ENCODE peak calls at places on chromosomes 6 and 20, in seven cellular contexts. One of them, this sample, is unnamed.

GRCh38 chr20:957544-957943 is 41.4 kb upstream of the ANGPT4 start:
- DNase-seq in brain microvascular endothelial cell: peak
- DNase-seq in AG04450: no peak
- DNase-seq in GM06990: no peak
- DNase-seq in breast epithelium: no peak
- DNase-seq in AG10803: no peak
- DNase-seq in naive thymus-derived CD4-positive, alpha-beta T cell: no peak
- DNase-seq in this sample: no peak

GRCh38 chr6:51526049-51526448 is 561.4 kb downstream of the PKHD1 start:
- DNase-seq in breast epithelium: no peak
- DNase-seq in brain microvascular endothelial cell: no peak
- DNase-seq in naive thymus-derived CD4-positive, alpha-beta T cell: no peak
- DNase-seq in GM06990: no peak
- DNase-seq in AG04450: no peak
- DNase-seq in AG10803: no peak
- DNase-seq in this sample: no peak

GRCh38 chr6:138673317-138674014 is 100.1 kb upstream of the CCDC28A start:
- DNase-seq in breast epithelium: no peak
- DNase-seq in AG10803: no peak
- DNase-seq in brain microvascular endothelial cell: no peak
- DNase-seq in naive thymus-derived CD4-positive, alpha-beta T cell: no peak
- DNase-seq in AG04450: no peak
- DNase-seq in GM06990: no peak
- DNase-seq in this sample: no peak

GRCh38 chr6:83872386-83873118 is 13.1 kb downstream of the CYB5R4 start:
- DNase-seq in GM06990: no peak
- DNase-seq in AG04450: no peak
- DNase-seq in AG10803: peak
- DNase-seq in brain microvascular endothelial cell: no peak
- DNase-seq in breast epithelium: no peak
- DNase-seq in naive thymus-derived CD4-positive, alpha-beta T cell: no peak
- DNase-seq in this sample: no peak

GRCh38 chr6:72272958-72273357 is 348.9 kb upstream of the KCNQ5 start:
- DNase-seq in AG04450: peak
- DNase-seq in brain microvascular endothelial cell: peak
- DNase-seq in naive thymus-derived CD4-positive, alpha-beta T cell: no peak
- DNase-seq in GM06990: no peak
- DNase-seq in breast epithelium: no peak
- DNase-seq in AG10803: peak
- DNase-seq in this sample: no peak

GRCh38 chr6:158283304-158284005 is 28.8 kb upstream of the TULP4 start:
- DNase-seq in breast epithelium: no peak
- DNase-seq in naive thymus-derived CD4-positive, alpha-beta T cell: peak
- DNase-seq in GM06990: no peak
- DNase-seq in brain microvascular endothelial cell: peak
- DNase-seq in AG10803: peak
- DNase-seq in AG04450: no peak
- DNase-seq in this sample: peak

GRCh38 chr6:43911625-43912577 is 141.9 kb downstream of the VEGFA start:
- DNase-seq in AG04450: no peak
- DNase-seq in GM06990: no peak
- DNase-seq in naive thymus-derived CD4-positive, alpha-beta T cell: no peak
- DNase-seq in breast epithelium: no peak
- DNase-seq in AG10803: no peak
- DNase-seq in brain microvascular endothelial cell: no peak
- DNase-seq in this sample: no peak

GRCh38 chr6:21922086-21922485 is 328.5 kb downstream of the SOX4 start:
- DNase-seq in AG04450: no peak
- DNase-seq in AG10803: peak
- DNase-seq in brain microvascular endothelial cell: no peak
- DNase-seq in breast epithelium: no peak
- DNase-seq in naive thymus-derived CD4-positive, alpha-beta T cell: no peak
- DNase-seq in GM06990: no peak
- DNase-seq in this sample: no peak

GRCh38 chr6:148761532-148761951 is 14.7 kb downstream of the UST start:
- DNase-seq in breast epithelium: no peak
- DNase-seq in naive thymus-derived CD4-positive, alpha-beta T cell: peak
- DNase-seq in AG04450: no peak
- DNase-seq in brain microvascular endothelial cell: peak
- DNase-seq in AG10803: peak
- DNase-seq in GM06990: peak
- DNase-seq in this sample: no peak

GRCh38 chr20:54680872-54681297 is 205.5 kb downstream of the DOK5 start:
- DNase-seq in AG04450: no peak
- DNase-seq in breast epithelium: no peak
- DNase-seq in AG10803: peak
- DNase-seq in naive thymus-derived CD4-positive, alpha-beta T cell: peak
- DNase-seq in GM06990: no peak
- DNase-seq in brain microvascular endothelial cell: peak
- DNase-seq in this sample: peak

GRCh38 chr6:151448623-151449022 is 3.3 kb downstream of the RMND1 start:
- DNase-seq in GM06990: no peak
- DNase-seq in naive thymus-derived CD4-positive, alpha-beta T cell: no peak
- DNase-seq in brain microvascular endothelial cell: no peak
- DNase-seq in AG10803: no peak
- DNase-seq in AG04450: no peak
- DNase-seq in breast epithelium: no peak
- DNase-seq in this sample: no peak

GRCh38 chr6:27890351-27891299 is 21.6 kb downstream of the OR2B2 start:
- DNase-seq in AG10803: peak
- DNase-seq in brain microvascular endothelial cell: peak
- DNase-seq in breast epithelium: peak
- DNase-seq in GM06990: peak
- DNase-seq in AG04450: peak
- DNase-seq in naive thymus-derived CD4-positive, alpha-beta T cell: peak
- DNase-seq in this sample: peak
- H3K4me3 ChIP-seq in AG10803: peak
- H3K4me3 ChIP-seq in brain microvascular endothelial cell: peak
- H3K4me3 ChIP-seq in breast epithelium: peak
- H3K4me3 ChIP-seq in GM06990: peak
- H3K4me3 ChIP-seq in AG04450: peak
- H3K4me3 ChIP-seq in naive thymus-derived CD4-positive, alpha-beta T cell: peak
- H3K4me3 ChIP-seq in this sample: peak

GRCh38 chr20:58329711-58330110 is 20.2 kb downstream of the RAB22A start:
- DNase-seq in naive thymus-derived CD4-positive, alpha-beta T cell: no peak
- DNase-seq in AG04450: no peak
- DNase-seq in GM06990: no peak
- DNase-seq in AG10803: no peak
- DNase-seq in breast epithelium: no peak
- DNase-seq in brain microvascular endothelial cell: no peak
- DNase-seq in this sample: no peak

GRCh38 chr20:58328836-58329235 is 19.3 kb downstream of the RAB22A start:
- DNase-seq in naive thymus-derived CD4-positive, alpha-beta T cell: no peak
- DNase-seq in AG10803: no peak
- DNase-seq in breast epithelium: no peak
- DNase-seq in AG04450: no peak
- DNase-seq in GM06990: no peak
- DNase-seq in brain microvascular endothelial cell: no peak
- DNase-seq in this sample: no peak

GRCh38 chr20:58330229-58330628 is 20.7 kb downstream of the RAB22A start:
- DNase-seq in AG04450: no peak
- DNase-seq in GM06990: no peak
- DNase-seq in AG10803: no peak
- DNase-seq in naive thymus-derived CD4-positive, alpha-beta T cell: no peak
- DNase-seq in breast epithelium: no peak
- DNase-seq in brain microvascular endothelial cell: no peak
- DNase-seq in this sample: no peak

GRCh38 chr20:58331961-58332551 is 22.5 kb downstream of the RAB22A start:
- DNase-seq in breast epithelium: no peak
- DNase-seq in AG04450: no peak
- DNase-seq in GM06990: no peak
- DNase-seq in brain microvascular endothelial cell: no peak
- DNase-seq in naive thymus-derived CD4-positive, alpha-beta T cell: no peak
- DNase-seq in AG10803: no peak
- DNase-seq in this sample: no peak

GRCh38 chr20:58330692-58331091 is 21.2 kb downstream of the RAB22A start:
- DNase-seq in naive thymus-derived CD4-positive, alpha-beta T cell: no peak
- DNase-seq in brain microvascular endothelial cell: no peak
- DNase-seq in AG04450: no peak
- DNase-seq in GM06990: no peak
- DNase-seq in AG10803: peak
- DNase-seq in breast epithelium: no peak
- DNase-seq in this sample: no peak
- H3K4me3 ChIP-seq in naive thymus-derived CD4-positive, alpha-beta T cell: no peak
- H3K4me3 ChIP-seq in brain microvascular endothelial cell: no peak
- H3K4me3 ChIP-seq in AG04450: no peak
- H3K4me3 ChIP-seq in GM06990: no peak
- H3K4me3 ChIP-seq in AG10803: no peak
- H3K4me3 ChIP-seq in breast epithelium: no peak
- H3K4me3 ChIP-seq in this sample: no peak

GRCh38 chr6:16712250-16712930 is 48.9 kb downstream of the ATXN1 start:
- DNase-seq in AG04450: no peak
- DNase-seq in breast epithelium: no peak
- DNase-seq in AG10803: no peak
- DNase-seq in naive thymus-derived CD4-positive, alpha-beta T cell: no peak
- DNase-seq in GM06990: peak
- DNase-seq in brain microvascular endothelial cell: no peak
- DNase-seq in this sample: peak
- H3K4me3 ChIP-seq in AG04450: peak
- H3K4me3 ChIP-seq in breast epithelium: peak
- H3K4me3 ChIP-seq in AG10803: peak
- H3K4me3 ChIP-seq in naive thymus-derived CD4-positive, alpha-beta T cell: peak
- H3K4me3 ChIP-seq in GM06990: peak
- H3K4me3 ChIP-seq in brain microvascular endothelial cell: peak
- H3K4me3 ChIP-seq in this sample: no peak

GRCh38 chr6:112018619-112019416 is 35.1 kb upstream of the CCN6 start:
- DNase-seq in GM06990: no peak
- DNase-seq in AG10803: peak
- DNase-seq in brain microvascular endothelial cell: peak
- DNase-seq in AG04450: no peak
- DNase-seq in breast epithelium: no peak
- DNase-seq in naive thymus-derived CD4-positive, alpha-beta T cell: no peak
- DNase-seq in this sample: no peak

GRCh38 chr6:112017169-112017568 is 36.7 kb upstream of the CCN6 start:
- DNase-seq in GM06990: no peak
- DNase-seq in naive thymus-derived CD4-positive, alpha-beta T cell: no peak
- DNase-seq in AG10803: no peak
- DNase-seq in AG04450: no peak
- DNase-seq in brain microvascular endothelial cell: no peak
- DNase-seq in breast epithelium: no peak
- DNase-seq in this sample: no peak

GRCh38 chr6:112016335-112016734 is 37.6 kb upstream of the CCN6 start:
- DNase-seq in naive thymus-derived CD4-positive, alpha-beta T cell: no peak
- DNase-seq in AG10803: peak
- DNase-seq in breast epithelium: no peak
- DNase-seq in GM06990: no peak
- DNase-seq in AG04450: no peak
- DNase-seq in brain microvascular endothelial cell: peak
- DNase-seq in this sample: peak

GRCh38 chr6:112019619-112020018 is 34.3 kb upstream of the CCN6 start:
- DNase-seq in brain microvascular endothelial cell: no peak
- DNase-seq in breast epithelium: no peak
- DNase-seq in GM06990: no peak
- DNase-seq in AG04450: no peak
- DNase-seq in AG10803: no peak
- DNase-seq in naive thymus-derived CD4-positive, alpha-beta T cell: no peak
- DNase-seq in this sample: no peak

GRCh38 chr6:112017760-112018537 is 36.0 kb upstream of the CCN6 start:
- DNase-seq in AG04450: no peak
- DNase-seq in naive thymus-derived CD4-positive, alpha-beta T cell: no peak
- DNase-seq in breast epithelium: no peak
- DNase-seq in brain microvascular endothelial cell: no peak
- DNase-seq in GM06990: no peak
- DNase-seq in AG10803: no peak
- DNase-seq in this sample: no peak
- H3K4me3 ChIP-seq in AG04450: no peak
- H3K4me3 ChIP-seq in naive thymus-derived CD4-positive, alpha-beta T cell: no peak
- H3K4me3 ChIP-seq in breast epithelium: no peak
- H3K4me3 ChIP-seq in brain microvascular endothelial cell: no peak
- H3K4me3 ChIP-seq in GM06990: no peak
- H3K4me3 ChIP-seq in AG10803: no peak
- H3K4me3 ChIP-seq in this sample: no peak

GRCh38 chr6:134315189-134315588 is 2.7 kb downstream of the SGK1 start:
- DNase-seq in naive thymus-derived CD4-positive, alpha-beta T cell: no peak
- DNase-seq in breast epithelium: no peak
- DNase-seq in AG04450: no peak
- DNase-seq in AG10803: no peak
- DNase-seq in GM06990: no peak
- DNase-seq in brain microvascular endothelial cell: no peak
- DNase-seq in this sample: no peak

GRCh38 chr6:134315974-134316391 is 1.9 kb downstream of the SGK1 start:
- DNase-seq in brain microvascular endothelial cell: no peak
- DNase-seq in naive thymus-derived CD4-positive, alpha-beta T cell: no peak
- DNase-seq in AG04450: no peak
- DNase-seq in breast epithelium: no peak
- DNase-seq in AG10803: no peak
- DNase-seq in GM06990: no peak
- DNase-seq in this sample: peak

GRCh38 chr6:134318396-134319281 is 727 bp upstream of the SGK1 start:
- DNase-seq in GM06990: no peak
- DNase-seq in AG10803: no peak
- DNase-seq in AG04450: no peak
- DNase-seq in naive thymus-derived CD4-positive, alpha-beta T cell: no peak
- DNase-seq in breast epithelium: no peak
- DNase-seq in brain microvascular endothelial cell: no peak
- DNase-seq in this sample: no peak

GRCh38 chr6:134317471-134318131 is at the start of gene SGK1:
- DNase-seq in AG04450: no peak
- DNase-seq in brain microvascular endothelial cell: peak
- DNase-seq in GM06990: peak
- DNase-seq in AG10803: peak
- DNase-seq in breast epithelium: no peak
- DNase-seq in naive thymus-derived CD4-positive, alpha-beta T cell: peak
- DNase-seq in this sample: no peak

DNA sequence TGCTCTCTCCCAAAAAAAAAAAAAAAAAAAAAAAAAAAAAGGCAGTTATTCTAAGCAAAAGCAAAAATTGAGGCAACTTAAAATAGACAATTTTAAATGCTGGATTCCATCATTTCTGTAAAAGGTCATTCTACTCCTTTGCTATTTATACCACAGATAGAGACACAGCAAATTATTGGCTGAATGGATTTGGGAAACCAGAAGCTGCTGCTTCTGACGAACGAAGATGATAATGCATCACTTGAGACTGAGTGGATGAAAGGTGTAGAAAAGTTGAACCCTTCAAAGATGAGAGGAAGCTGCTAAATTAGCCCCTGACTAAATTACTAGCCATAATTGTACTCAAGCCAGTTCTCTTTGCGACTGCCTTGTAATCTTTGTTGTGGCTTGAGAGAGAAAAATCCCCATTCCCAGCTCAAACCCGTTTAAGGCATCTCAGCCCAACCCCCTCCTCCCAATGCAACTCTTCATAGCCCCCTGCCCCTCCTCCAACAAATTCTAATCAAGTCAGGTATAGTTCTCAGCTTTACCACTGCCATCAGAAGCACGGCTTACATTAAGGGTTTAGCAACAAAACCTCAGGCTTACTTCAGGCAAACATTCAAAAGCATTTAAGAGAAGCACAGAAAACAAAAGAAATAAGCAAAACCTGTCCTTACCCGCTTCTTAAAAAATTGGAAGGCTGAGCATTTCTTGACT is 1.0 kb downstream of the SGK1 start:
- DNase-seq in breast epithelium: no peak
- DNase-seq in brain microvascular endothelial cell: no peak
- DNase-seq in GM06990: no peak
- DNase-seq in naive thymus-derived CD4-positive, alpha-beta T cell: no peak
- DNase-seq in AG10803: no peak
- DNase-seq in AG04450: no peak
- DNase-seq in this sample: no peak
- H3K4me3 ChIP-seq in breast epithelium: peak
- H3K4me3 ChIP-seq in brain microvascular endothelial cell: peak
- H3K4me3 ChIP-seq in GM06990: peak
- H3K4me3 ChIP-seq in naive thymus-derived CD4-positive, alpha-beta T cell: peak
- H3K4me3 ChIP-seq in AG10803: peak
- H3K4me3 ChIP-seq in AG04450: peak
- H3K4me3 ChIP-seq in this sample: no peak

GRCh38 chr20:38164624-38165088 is 414 bp downstream of the TGM2 start:
- DNase-seq in brain microvascular endothelial cell: no peak
- DNase-seq in AG04450: no peak
- DNase-seq in naive thymus-derived CD4-positive, alpha-beta T cell: no peak
- DNase-seq in AG10803: no peak
- DNase-seq in GM06990: no peak
- DNase-seq in breast epithelium: no peak
- DNase-seq in this sample: no peak
- H3K4me3 ChIP-seq in brain microvascular endothelial cell: peak
- H3K4me3 ChIP-seq in AG04450: peak
- H3K4me3 ChIP-seq in naive thymus-derived CD4-positive, alpha-beta T cell: no peak
- H3K4me3 ChIP-seq in AG10803: peak
- H3K4me3 ChIP-seq in GM06990: peak
- H3K4me3 ChIP-seq in breast epithelium: peak
- H3K4me3 ChIP-seq in this sample: peak

This sample was measured in GM12865.